ENCODE peak calls at places on chromosome 2, in six cellular contexts. T is activated naive CD4-positive, alpha-beta T cell; A is lower lobe of right lung; O is tibial artery; L is stomach; H is erythroblast. R is an unnamed sample.

GRCh38 chr2:112692496-112692911 is 28.3 kb upstream of the NT5DC4 start:
- DNase-seq in T (no peak), A (peak; percentile 70), O (no peak), L (peak; percentile 49), H (peak; percentile 88), R (peak; percentile 40)

GRCh38 chr2:157874997-157875719 is 972 bp downstream of the ACVR1 start:
- DNase-seq in T (no peak), A (peak; percentile 51), O (peak; percentile 42), L (no peak), H (no peak), R (no peak)

GRCh38 chr2:241653210-241653750 is 15.8 kb downstream of the ATG4B start:
- DNase-seq in T (no peak), A (no peak), O (no peak), L (no peak), H (no peak), R (no peak)

GRCh38 chr2:29123584-29124349 is 8.6 kb downstream of the CLIP4 start:
- DNase-seq in T (no peak), A (no peak), O (no peak), L (no peak), H (no peak), R (no peak)

GRCh38 chr2:63737085-63737701 is 104.5 kb upstream of the UGP2 start:
- DNase-seq in T (no peak), A (no peak), O (no peak), L (no peak), H (no peak), R (no peak)

GRCh38 chr2:48768669-48769068 is 13.1 kb upstream of the LHCGR start:
- DNase-seq in T (no peak), A (no peak), O (no peak), L (no peak), H (no peak), R (no peak)

GRCh38 chr2:151973901-151974199 is 125.0 kb downstream of the CACNB4 start:
- DNase-seq in T (no peak), A (no peak), O (peak; percentile 31), L (no peak), H (no peak), R (no peak)

GRCh38 chr2:69538872-69539548 is 101.8 kb upstream of the NFU1 start:
- DNase-seq in T (no peak), A (no peak), O (no peak), L (no peak), H (no peak), R (no peak)

GRCh38 chr2:148300534-148300933 is 279.6 kb downstream of the MBD5 start:
- DNase-seq in T (no peak), A (no peak), O (no peak), L (no peak), H (no peak), R (no peak)

GRCh38 chr2:121608367-121608766 is 40.9 kb downstream of the CLASP1 start:
- DNase-seq in T (no peak), A (no peak), O (no peak), L (no peak), H (no peak), R (no peak)

GRCh38 chr2:230738391-230738811 is 25.8 kb downstream of the CAB39 start:
- DNase-seq in T (no peak), A (no peak), O (no peak), L (no peak), H (no peak), R (no peak)